ENCODE peak calls at places on chromosomes 4 and X, in four cellular contexts. N is AG04450, U is GM12865, T is T-helper 9 cell. P is an unnamed sample.

GRCh38 chrX:103215768-103216085 is 819 bp downstream of the BEX4 start:
- DNase-seq in T (no peak), U (no peak), N (no peak), P (no peak)

GRCh38 chr4:152992027-152992426 is 55.9 kb downstream of the FHDC1 start:
- DNase-seq in T (no peak), N (no peak), U (no peak), P (no peak)

GRCh38 chrX:120457766-120458180 is 11.3 kb downstream of the LAMP2 start:
- DNase-seq in T (no peak), U (peak; percentile 46), N (peak; percentile 21), P (peak; percentile 80)

GRCh38 chr4:98976716-98977115 is 18.8 kb upstream of the METAP1 start:
- DNase-seq in T (no peak), N (no peak), U (no peak), P (peak; percentile 32)

GRCh38 chr4:156971623-156972369 is at the start of gene PDGFC:
- DNase-seq in N (no peak), T (no peak), U (no peak), P (peak; percentile 92)

GRCh38 chr4:106809083-106809482 is 227.0 kb downstream of the DKK2 start:
- DNase-seq in U (peak; percentile 6), T (no peak), N (no peak), P (peak; percentile 41)

GRCh38 chrX:22063284-22063683 is 31.2 kb downstream of the PHEX start:
- DNase-seq in N (no peak), T (no peak), U (peak; percentile 76), P (no peak)

GRCh38 chr4:80271806-80272205 is 5.3 kb downstream of the FGF5 start:
- DNase-seq in T (no peak), U (no peak), N (no peak), P (no peak)

GRCh38 chrX:40459576-40460158 is 121.1 kb upstream of the ATP6AP2 start:
- DNase-seq in N (no peak), T (no peak), U (no peak), P (no peak)

GRCh38 chr4:5979981-5980380 is 38.2 kb downstream of the C4orf50 start:
- DNase-seq in N (no peak), U (no peak), T (no peak), P (peak; percentile 40)

GRCh38 chr4:15771419-15772058 is 6.6 kb upstream of the CD38 start:
- DNase-seq in T (no peak), U (peak; percentile 64), N (no peak), P (no peak)

GRCh38 chrX:143642426-143642825 is 6.5 kb upstream of the SLITRK4 start:
- DNase-seq in T (no peak), U (no peak), N (no peak), P (no peak)

GRCh38 chr4:82898322-82899243 is 2.0 kb upstream of the THAP9 start:
- DNase-seq in N (peak; percentile 63), U (peak; percentile 38), T (no peak), P (peak; percentile 91)

GRCh38 chr4:43992552-43992951 is 456.1 kb downstream of the KCTD8 start:
- DNase-seq in U (no peak), T (no peak), N (no peak), P (peak; percentile 2)

GRCh38 chr4:8532245-8532781 is 47.9 kb upstream of the GPR78 start:
- DNase-seq in U (no peak), N (no peak), T (no peak), P (no peak)

GRCh38 chr4:102713096-102713495 is 47.7 kb downstream of the MANBA start:
- DNase-seq in N (no peak), U (no peak), T (no peak), P (peak; percentile 62)

GRCh38 chr4:20271954-20272353 is 20.2 kb downstream of the SLIT2 start:
- DNase-seq in U (no peak), T (no peak), N (no peak), P (no peak)

GRCh38 chr4:75963558-75963957 is 22.7 kb upstream of the NAAA start:
- DNase-seq in T (no peak), U (no peak), N (no peak), P (no peak)

GRCh38 chr4:170400346-170400745 is 310.6 kb upstream of the AADAT start:
- DNase-seq in T (no peak), N (no peak), U (no peak), P (no peak)

GRCh38 chrX:119757979-119758681 is at the start of gene SOWAHD:
- DNase-seq in T (peak; percentile 29), U (peak; percentile 60), N (no peak), P (peak; percentile 33)

GRCh38 chrX:96761566-96761965 is 76.9 kb downstream of the DIAPH2 start:
- DNase-seq in N (no peak), T (no peak), U (no peak), P (no peak)

P was measured in astrocyte of the hippocampus.